ENCODE peak calls at places on chromosomes 3 and 15, in five cellular contexts. G is AG04450, Q is psoas muscle, O is neural progenitor cell, R is IMR-90. W is an unnamed sample.

GRCh38 chr3:126287536-126288181 is 69.5 kb downstream of the KLF15 start:
- DNase-seq in G (no peak), Q (peak; percentile 87), O (peak; percentile 89), R (peak; percentile 28), W (peak; percentile 35)

GRCh38 chr3:150412599-150413069 is 4.5 kb downstream of the TSC22D2 start:
- DNase-seq in G (peak; percentile 47), Q (no peak), O (no peak), R (peak; percentile 92), W (no peak)

GRCh38 chr3:174125267-174125844 is 727.8 kb downstream of the NLGN1 start:
- DNase-seq in G (peak; percentile 15), Q (no peak), O (peak; percentile 59), R (peak; percentile 65), W (no peak)

GRCh38 chr3:52088445-52089367 is 32.3 kb upstream of the DUSP7 start:
- DNase-seq in G (no peak), Q (peak; percentile 67), O (peak; percentile 37), R (peak; percentile 88), W (no peak)

GRCh38 chr3:36707623-36708409 is 56.5 kb downstream of the DCLK3 start:
- DNase-seq in G (no peak), Q (no peak), O (no peak), R (peak; percentile 65), W (no peak)

GRCh38 chr3:102512734-102513518 is 78.1 kb downstream of the ZPLD1 start:
- DNase-seq in G (no peak), Q (no peak), O (no peak), R (no peak), W (no peak)

GRCh38 chr15:62709261-62709660 is 333.3 kb upstream of the TPM1 start:
- DNase-seq in G (no peak), Q (no peak), O (peak; percentile 18), R (no peak), W (no peak)

GRCh38 chr3:149199474-149199873 is 22.2 kb downstream of the CP start:
- DNase-seq in G (no peak), Q (no peak), O (no peak), R (peak; percentile 68), W (no peak)

GRCh38 chr3:48420561-48420960 is 9.3 kb downstream of the PLXNB1 start:
- DNase-seq in G (no peak), Q (peak; percentile 38), O (no peak), R (no peak), W (no peak)

GRCh38 chr15:48040166-48040817 is 80.5 kb upstream of the SLC24A5 start:
- DNase-seq in G (no peak), Q (no peak), O (peak; percentile 34), R (peak; percentile 9), W (peak; percentile 7)

GRCh38 chr3:134078169-134078821 is 48.6 kb upstream of the SLCO2A1 start:
- DNase-seq in G (no peak), Q (no peak), O (no peak), R (peak; percentile 32), W (no peak)

GRCh38 chr3:23481660-23482278 is 278.6 kb downstream of the UBE2E2 start:
- DNase-seq in G (no peak), Q (no peak), O (no peak), R (no peak), W (no peak)

DNA sequence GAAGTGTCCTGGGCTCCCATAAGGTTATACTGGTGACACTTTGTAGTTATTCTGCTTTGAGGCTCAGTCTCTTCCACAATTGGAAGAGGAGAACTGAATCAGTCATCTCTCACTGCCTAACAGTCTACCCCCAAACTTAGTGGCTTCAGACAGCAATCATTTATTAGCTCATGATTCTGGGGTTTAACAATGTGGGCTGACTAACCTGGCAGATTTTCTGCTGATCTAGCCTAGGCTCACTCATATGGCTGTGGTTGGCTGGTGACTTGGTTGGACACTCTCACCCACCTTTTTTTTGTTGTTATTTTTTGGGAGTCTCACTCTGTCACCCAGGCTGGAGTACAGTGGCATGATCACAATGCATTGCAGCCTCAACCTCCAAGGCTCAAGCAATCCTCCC is 7.1 kb downstream of the GPD1L start:
- DNase-seq in G (no peak), Q (no peak), O (no peak), R (no peak), W (no peak)
- H3K27me3 ChIP-seq in G (no peaks in the 10 kb centered on the region), Q (no peaks in the 10 kb centered on the region), O (peaks cover 11% of the 10 kb centered on the region), R (no peaks in the 10 kb centered on the region), W (no peaks in the 10 kb centered on the region)

DNA sequence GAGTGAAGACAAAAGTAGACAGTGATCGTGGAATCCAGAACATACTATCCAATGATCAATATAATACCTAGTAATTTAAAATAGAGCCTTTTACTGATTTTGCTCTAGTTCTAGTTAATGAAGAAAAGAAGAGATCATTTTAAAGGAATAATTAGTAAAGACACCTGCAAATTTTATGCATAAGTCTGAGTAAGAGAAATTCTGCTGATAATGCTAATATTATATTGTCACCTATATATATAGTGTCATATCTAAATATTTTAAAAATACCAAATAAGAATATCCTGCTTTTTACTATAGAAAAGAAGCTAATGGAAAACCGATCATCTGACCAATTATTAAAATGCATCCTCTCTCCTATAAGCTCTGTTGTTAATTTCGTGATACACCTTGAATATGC is 152.1 kb downstream of the CNTN4 start:
- DNase-seq in G (no peak), Q (no peak), O (no peak), R (no peak), W (no peak)
- TF ChIP-seq CTCF in G (no peak), Q (no peak), O (no peak), R (no peak), W (no peak)

GRCh38 chr15:89817701-89818280 is 3.1 kb upstream of the ANPEP start:
- DNase-seq in G (no peak), Q (no peak), O (no peak), R (peak; percentile 64), W (no peak)
- H3K27me3 ChIP-seq in G (no peaks in the 10 kb centered on the region), Q (peaks cover 9% of the 10 kb centered on the region), O (peaks cover 52% of the 10 kb centered on the region), R (no peaks in the 10 kb centered on the region), W (peaks cover 11% of the 10 kb centered on the region)

GRCh38 chr3:32215185-32215584 is 23.3 kb upstream of the CMTM8 start:
- DNase-seq in G (no peak), Q (no peak), O (no peak), R (no peak), W (no peak)
- TF ChIP-seq CTCF in G (no peak), Q (no peak), O (no peak), R (no peak), W (no peak)

GRCh38 chr15:89421219-89421618 is 75.2 kb downstream of the RHCG start:
- DNase-seq in G (no peak), Q (no peak), O (no peak), R (no peak), W (no peak)
- H3K27me3 ChIP-seq in G (peaks cover 41% of the 10 kb centered on the region), Q (peaks cover 18% of the 10 kb centered on the region), O (peaks cover 100% of the 10 kb centered on the region), R (peaks cover 51% of the 10 kb centered on the region), W (peaks cover 41% of the 10 kb centered on the region)

DNA sequence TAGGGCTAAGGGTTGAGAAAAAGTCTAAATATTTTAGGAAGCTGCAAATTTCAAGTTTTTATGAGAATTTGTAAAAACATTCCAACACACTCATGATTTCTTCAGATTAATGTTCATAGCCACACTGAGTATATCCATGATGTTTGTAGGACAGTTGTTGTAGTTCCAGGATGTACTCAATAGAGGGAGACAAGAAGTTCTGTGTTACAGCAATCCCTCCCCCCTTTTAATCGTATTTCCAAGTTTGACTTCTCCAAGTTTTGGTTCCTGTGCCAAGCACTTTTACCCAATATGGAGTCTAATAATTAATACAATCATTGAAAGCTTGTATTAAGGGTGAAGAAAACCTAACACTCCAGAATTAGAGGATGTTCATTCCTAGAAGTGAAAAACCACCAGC is 143.4 kb downstream of the FEZF2 start:
- DNase-seq in G (no peak), Q (no peak), O (peak; percentile 31), R (no peak), W (no peak)
- TF ChIP-seq CTCF in G (peak; percentile 38), Q (peak; percentile 8), O (peak; percentile 54), R (peak; percentile 22), W (peak; percentile 33)

DNA sequence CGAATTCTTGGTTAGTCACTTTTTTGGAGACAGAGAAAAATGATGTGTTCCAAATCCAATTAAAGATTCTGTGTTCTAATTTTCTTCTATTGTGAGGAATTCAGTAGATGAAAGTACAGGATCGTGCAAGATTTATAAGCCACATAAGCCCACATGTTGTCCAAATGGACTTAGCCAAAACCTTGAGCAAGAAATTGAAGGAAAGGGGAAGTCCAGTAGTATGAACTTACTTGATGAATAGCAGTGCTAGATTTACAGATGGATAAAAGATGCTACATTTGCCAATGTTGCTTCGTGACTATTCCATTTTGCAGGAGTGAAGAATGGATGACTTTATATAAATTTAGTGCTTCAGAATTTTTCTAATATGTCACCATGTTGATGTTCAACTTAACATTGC is 120.0 kb upstream of the ATP11B start:
- DNase-seq in G (no peak), Q (no peak), O (no peak), R (no peak), W (no peak)
- H3K27me3 ChIP-seq in G (no peaks in the 10 kb centered on the region), Q (no peaks in the 10 kb centered on the region), O (no peaks in the 10 kb centered on the region), R (no peaks in the 10 kb centered on the region), W (no peaks in the 10 kb centered on the region)

GRCh38 chr3:9248232-9249191 is 934 bp downstream of the SRGAP3 start:
- DNase-seq in G (no peak), Q (no peak), O (peak; percentile 50), R (no peak), W (no peak)

GRCh38 chr3:9250236-9250635 is 790 bp upstream of the SRGAP3 start:
- DNase-seq in G (no peak), Q (no peak), O (peak; percentile 28), R (no peak), W (no peak)

GRCh38 chr3:9253327-9253726 is 3.9 kb upstream of the SRGAP3 start:
- DNase-seq in G (no peak), Q (no peak), O (no peak), R (peak; percentile 3), W (peak; percentile 31)

GRCh38 chr3:9249273-9250192 is at the start of gene SRGAP3:
- DNase-seq in G (peak; percentile 54), Q (peak; percentile 88), O (peak; percentile 95), R (peak; percentile 86), W (peak; percentile 83)

GRCh38 chr3:9251055-9251786 is 1.8 kb upstream of the SRGAP3 start:
- DNase-seq in G (no peak), Q (peak; percentile 91), O (no peak), R (no peak), W (no peak)
- TF ChIP-seq CTCF in G (peak; percentile 6), Q (peak; percentile 31), O (no peak), R (peak; percentile 15), W (no peak)

GRCh38 chr15:89397653-89398023 is 63.0 kb upstream of the POLG start:
- DNase-seq in G (no peak), Q (no peak), O (no peak), R (no peak), W (no peak)

GRCh38 chr15:89396723-89397652 is 62.4 kb upstream of the POLG start:
- DNase-seq in G (no peak), Q (no peak), O (peak; percentile 28), R (no peak), W (no peak)

GRCh38 chr15:89399070-89399389 is 64.4 kb upstream of the POLG start:
- DNase-seq in G (no peak), Q (no peak), O (no peak), R (no peak), W (no peak)

GRCh38 chr15:89395996-89396395 is 61.4 kb upstream of the POLG start:
- DNase-seq in G (no peak), Q (no peak), O (no peak), R (no peak), W (no peak)

GRCh38 chr15:89395461-89395875 is 60.8 kb upstream of the POLG start:
- DNase-seq in G (no peak), Q (no peak), O (no peak), R (no peak), W (no peak)
- H3K27me3 ChIP-seq in G (peaks cover 70% of the 10 kb centered on the region), Q (peaks cover 20% of the 10 kb centered on the region), O (peaks cover 100% of the 10 kb centered on the region), R (peaks cover 84% of the 10 kb centered on the region), W (peaks cover 68% of the 10 kb centered on the region)

W was measured in kidney epithelial cell.